ENCODE peak calls at places on chromosome 4, in ten cellular contexts. M is SJSA1; D is keratinocyte; E is transverse colon; U is CD8-positive, alpha-beta T cell; G is uterus; N is heart left ventricle; J is HCT116; B is A673; Y is naive thymus-derived CD4-positive, alpha-beta T cell. I is an unnamed sample. For H3K9me3 and H3K4me1, the result is how much of the 10 kb centered on the place peaks cover.

GRCh38 chr4:25440478-25441030 is 63.5 kb downstream of the ANAPC4 start:
- DNase-seq in M (no peak), D (no peak), E (no peak), U (no peak), G (peak), N (peak), J (no peak), B (no peak), Y (no peak), I (no peak)

GRCh38 chr4:3045500-3045850 is 28.9 kb downstream of the HTT-AS start:
- DNase-seq in M (no peak), D (no peak), E (peak), U (peak), G (no peak), N (peak), J (no peak), B (no peak), Y (peak), I (no peak)

GRCh38 chr4:93178279-93178678 is 650.3 kb upstream of the ATOH1 start:
- DNase-seq in M (no peak), D (no peak), E (no peak), U (no peak), G (no peak), N (no peak), J (no peak), B (no peak), Y (no peak), I (no peak)

GRCh38 chr4:10655968-10656367 is 28.6 kb downstream of the CLNK start:
- DNase-seq in M (no peak), D (no peak), E (no peak), U (no peak), G (no peak), N (no peak), J (no peak), B (no peak), Y (no peak), I (no peak)

GRCh38 chr4:82789377-82789776 is 9.2 kb downstream of the SCD5 start:
- DNase-seq in M (no peak), D (no peak), E (no peak), U (peak), G (no peak), N (no peak), J (no peak), B (no peak), Y (no peak), I (no peak)

GRCh38 chr4:34731045-34731444 is 1513.3 kb downstream of the ARAP2 start:
- DNase-seq in M (no peak), D (no peak), E (no peak), U (no peak), G (no peak), N (no peak), J (no peak), B (no peak), Y (no peak), I (no peak)

GRCh38 chr4:81165853-81166430 is 49.1 kb downstream of the PRKG2 start:
- DNase-seq in M (no peak), D (no peak), E (no peak), U (no peak), G (no peak), N (no peak), J (no peak), B (peak), Y (no peak), I (no peak)

GRCh38 chr4:1991596-1992434 is 17.0 kb downstream of the NELFA start:
- DNase-seq in M (no peak), D (no peak), E (no peak), U (no peak), G (no peak), N (no peak), J (no peak), B (no peak), Y (no peak), I (peak)

GRCh38 chr4:28278676-28279075 is 1418.0 kb downstream of the STIM2 start:
- DNase-seq in M (no peak), D (no peak), E (no peak), U (no peak), G (no peak), N (no peak), J (no peak), B (no peak), Y (no peak), I (no peak)

GRCh38 chr4:69490271-69490670 is 5.4 kb downstream of the UGT2B4 start:
- DNase-seq in M (no peak), D (no peak), E (no peak), U (no peak), G (no peak), N (no peak), J (no peak), B (no peak), Y (no peak), I (no peak)

GRCh38 chr4:54227261-54228063 is 1.6 kb upstream of the PDGFRA start:
- DNase-seq in M (peak), D (no peak), E (no peak), U (no peak), G (no peak), N (no peak), J (no peak), B (peak), Y (no peak), I (peak)

GRCh38 chr4:6988016-6988715 is 55.0 kb upstream of the TADA2B start:
- DNase-seq in M (no peak), D (no peak), E (peak), U (no peak), G (no peak), N (no peak), J (no peak), B (no peak), Y (no peak), I (no peak)

GRCh38 chr4:48570646-48571220 is 80.7 kb downstream of the ZAR1 start:
- DNase-seq in M (no peak), D (no peak), E (no peak), U (no peak), G (no peak), N (no peak), J (no peak), B (no peak), Y (no peak), I (no peak)

DNA sequence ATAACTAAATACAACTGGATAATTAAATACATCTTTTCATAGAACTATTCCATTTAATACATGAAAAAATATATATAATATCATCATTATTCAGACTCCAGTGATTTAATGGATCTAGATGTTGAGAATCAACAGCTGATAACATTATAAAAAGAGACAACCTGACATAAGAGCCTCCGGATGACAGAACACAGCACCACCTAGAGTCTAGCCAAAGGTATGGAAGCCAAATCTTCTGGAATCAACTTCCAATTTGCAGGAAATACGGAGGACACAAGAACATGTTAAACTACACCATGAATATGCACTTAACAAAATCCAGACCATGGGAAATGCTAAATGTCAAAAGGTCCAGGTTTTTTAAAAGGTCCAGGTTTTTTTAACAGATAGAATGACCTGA is 55.0 kb downstream of the LRBA start:
- DNase-seq in M (no peak), D (peak), E (no peak), U (no peak), G (no peak), N (no peak), J (no peak), B (peak), Y (no peak), I (no peak)
- H3K9me3 ChIP-seq in M (under half), D (under half), E (under half), U (under half), G (under half), N (under half), J (under half), B (under half), Y (under half), I (under half)

DNA sequence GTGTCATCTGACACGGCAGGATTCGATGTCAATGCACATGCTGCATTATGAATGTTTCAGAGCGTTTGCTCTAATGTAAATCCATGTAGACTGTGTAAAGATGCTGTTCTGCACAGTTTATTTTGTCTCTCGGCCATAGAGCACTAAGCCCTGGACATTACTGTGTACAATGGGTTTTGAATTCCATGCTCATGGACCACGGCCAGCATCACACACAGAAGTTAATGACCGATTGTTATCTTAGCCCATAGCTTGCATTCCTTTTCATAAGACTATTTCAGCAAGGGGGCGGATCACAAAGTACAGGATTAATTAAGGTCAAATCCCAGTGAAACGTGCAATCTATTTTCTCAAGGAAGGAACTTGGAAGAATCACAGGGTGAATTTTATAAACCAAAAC is 286.1 kb upstream of the TENM3 start:
- DNase-seq in M (peak), D (no peak), E (no peak), U (no peak), G (no peak), N (no peak), J (no peak), B (no peak), Y (no peak), I (peak)
- H3K4me1 ChIP-seq in M (half or more), D (under half), E (under half), U (under half), G (under half), N (under half), J (under half), B (under half), Y (under half), I (under half)

GRCh38 chr4:98516441-98517323 is 141.7 kb downstream of the TSPAN5 start:
- DNase-seq in M (no peak), D (no peak), E (no peak), U (no peak), G (no peak), N (no peak), J (no peak), B (peak), Y (no peak), I (no peak)

GRCh38 chr4:98516042-98516440 is 142.4 kb downstream of the TSPAN5 start:
- DNase-seq in M (peak), D (no peak), E (no peak), U (no peak), G (no peak), N (no peak), J (peak), B (no peak), Y (no peak), I (no peak)

GRCh38 chr4:98517444-98518021 is 140.9 kb downstream of the TSPAN5 start:
- DNase-seq in M (no peak), D (no peak), E (no peak), U (no peak), G (peak), N (no peak), J (no peak), B (no peak), Y (no peak), I (no peak)

GRCh38 chr4:98519268-98519993 is 139.0 kb downstream of the TSPAN5 start:
- DNase-seq in M (peak), D (no peak), E (no peak), U (no peak), G (peak), N (no peak), J (no peak), B (no peak), Y (no peak), I (no peak)

DNA sequence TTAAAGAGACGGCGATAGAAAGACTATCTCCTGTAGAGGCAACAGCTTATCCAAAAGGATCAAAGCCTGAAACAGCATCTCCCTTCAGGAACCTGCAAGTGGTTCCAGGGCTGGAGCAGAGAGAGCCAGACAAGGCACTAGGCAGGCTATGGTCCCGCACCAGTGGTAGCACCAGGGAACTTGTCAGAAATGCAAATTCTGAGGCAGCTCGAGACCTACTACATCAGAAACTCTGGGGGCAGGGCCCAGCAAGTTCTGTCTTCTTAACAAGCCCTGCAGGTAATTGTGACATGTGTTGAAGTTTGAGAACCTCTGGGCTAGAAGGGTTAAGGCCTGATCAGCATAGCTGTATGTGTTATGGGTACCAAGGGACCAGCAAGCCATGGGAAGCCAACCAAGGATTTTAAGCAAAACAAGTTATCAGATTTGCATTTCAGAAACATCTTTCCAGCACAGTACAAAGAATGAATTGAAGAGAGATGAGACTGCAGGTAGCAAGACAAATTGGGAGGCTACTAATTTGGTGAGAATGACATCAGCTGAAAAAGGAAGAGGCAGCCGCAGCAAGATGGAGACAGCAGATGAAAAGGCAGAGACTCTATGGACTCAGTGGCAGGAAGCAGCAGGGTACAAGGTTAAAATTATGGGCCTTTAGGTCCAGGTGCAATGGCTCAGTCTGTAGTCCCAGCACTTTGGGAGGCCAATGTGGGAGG is 139.7 kb downstream of the TSPAN5 start:
- DNase-seq in M (no peak), D (no peak), E (no peak), U (no peak), G (no peak), N (no peak), J (no peak), B (no peak), Y (no peak), I (no peak)
- H3K27ac ChIP-seq in M (peak), D (no peak), E (no peak), U (no peak), G (peak), N (no peak), J (no peak), B (no peak), Y (no peak), I (no peak)

DNA sequence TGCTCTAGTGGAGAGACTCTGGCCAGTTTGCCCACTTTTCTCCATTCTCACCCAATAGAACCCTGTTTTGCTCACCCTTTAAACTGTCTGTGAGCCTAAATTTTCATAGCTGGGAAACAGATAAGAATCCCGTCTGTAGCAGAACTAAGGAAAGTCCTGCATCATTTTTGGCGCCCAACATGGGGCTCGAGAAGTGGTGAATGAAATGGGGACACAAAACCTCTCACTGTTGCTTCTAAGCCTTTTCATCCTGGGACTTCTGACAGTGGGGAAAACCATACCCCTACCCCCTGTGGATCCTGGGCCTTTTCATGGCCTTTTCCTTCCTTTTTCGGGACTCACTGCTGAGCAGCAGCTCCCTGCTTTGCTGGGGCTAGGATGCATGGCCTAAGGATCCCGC is 189.9 kb downstream of the INPP4B start:
- DNase-seq in M (no peak), D (no peak), E (no peak), U (no peak), G (no peak), N (no peak), J (peak), B (peak), Y (no peak), I (no peak)
- H3K9me3 ChIP-seq in M (under half), D (under half), E (half or more), U (under half), G (under half), N (half or more), J (under half), B (under half), Y (under half), I (under half)

GRCh38 chr4:8195431-8195830 is 3.7 kb upstream of the SH3TC1 start:
- DNase-seq in M (no peak), D (no peak), E (no peak), U (no peak), G (no peak), N (no peak), J (no peak), B (no peak), Y (no peak), I (no peak)
- H3K4me1 ChIP-seq in M (under half), D (under half), E (under half), U (under half), G (under half), N (half or more), J (half or more), B (under half), Y (under half), I (under half)

GRCh38 chr4:112130903-112131302 is 14.4 kb upstream of the FAM241A start:
- DNase-seq in M (no peak), D (no peak), E (no peak), U (no peak), G (no peak), N (no peak), J (no peak), B (peak), Y (no peak), I (no peak)
- H3K27ac ChIP-seq in M (no peak), D (no peak), E (no peak), U (no peak), G (no peak), N (no peak), J (no peak), B (no peak), Y (no peak), I (no peak)

GRCh38 chr4:88119951-88120350 is 38.5 kb downstream of the ABCG2 start:
- DNase-seq in M (no peak), D (no peak), E (no peak), U (no peak), G (no peak), N (no peak), J (no peak), B (no peak), Y (no peak), I (no peak)
- H3K9me3 ChIP-seq in M (under half), D (under half), E (under half), U (under half), G (under half), N (under half), J (under half), B (under half), Y (under half), I (under half)

I was measured in aorta.